ENCODE peak calls at places on chromosome 22, in six cellular contexts. One of them, this sample, is unnamed.

GRCh38 chr22:44341431-44342346 is 28.9 kb upstream of the SHISAL1 start:
- DNase-seq in spleen: no peak
- DNase-seq in GM23338: no peak
- DNase-seq in HCT116: no peak
- DNase-seq in H1: no peak
- DNase-seq in HepG2: no peak
- DNase-seq in this sample: no peak

GRCh38 chr22:25972397-25972796 is 196.9 kb upstream of the SEZ6L start:
- DNase-seq in spleen: no peak
- DNase-seq in GM23338: peak
- DNase-seq in HCT116: no peak
- DNase-seq in H1: no peak
- DNase-seq in HepG2: no peak
- DNase-seq in this sample: no peak

GRCh38 chr22:27554106-27554814 is 247.3 kb downstream of the MN1 start:
- DNase-seq in spleen: no peak
- DNase-seq in GM23338: no peak
- DNase-seq in HCT116: no peak
- DNase-seq in H1: no peak
- DNase-seq in HepG2: no peak
- DNase-seq in this sample: no peak

GRCh38 chr22:44597616-44598015 is 99.6 kb upstream of the RTL6 start:
- DNase-seq in spleen: no peak
- DNase-seq in GM23338: peak
- DNase-seq in HCT116: no peak
- DNase-seq in H1: no peak
- DNase-seq in HepG2: no peak
- DNase-seq in this sample: no peak

GRCh38 chr22:20437253-20438065 is at the start of gene SCARF2:
- DNase-seq in spleen: peak
- DNase-seq in GM23338: peak
- DNase-seq in HCT116: no peak
- DNase-seq in H1: peak
- DNase-seq in HepG2: no peak
- DNase-seq in this sample: no peak

GRCh38 chr22:46612904-46613605 is 7.1 kb upstream of the GRAMD4 start:
- DNase-seq in spleen: peak
- DNase-seq in GM23338: no peak
- DNase-seq in HCT116: no peak
- DNase-seq in H1: no peak
- DNase-seq in HepG2: peak
- DNase-seq in this sample: no peak

GRCh38 chr22:36325163-36326031 is 62.4 kb downstream of the MYH9 start:
- DNase-seq in spleen: no peak
- DNase-seq in GM23338: no peak
- DNase-seq in HCT116: no peak
- DNase-seq in H1: no peak
- DNase-seq in HepG2: no peak
- DNase-seq in this sample: peak

GRCh38 chr22:38802671-38803121 is 8.8 kb upstream of the DNAL4 start:
- DNase-seq in spleen: no peak
- DNase-seq in GM23338: peak
- DNase-seq in HCT116: peak
- DNase-seq in H1: peak
- DNase-seq in HepG2: peak
- DNase-seq in this sample: peak

GRCh38 chr22:41191467-41191866 is 13.6 kb upstream of the L3MBTL2 start:
- DNase-seq in spleen: no peak
- DNase-seq in GM23338: no peak
- DNase-seq in HCT116: no peak
- DNase-seq in H1: no peak
- DNase-seq in HepG2: peak
- DNase-seq in this sample: peak

GRCh38 chr22:42343551-42344081 is 73.2 kb upstream of the TCF20 start:
- DNase-seq in spleen: no peak
- DNase-seq in GM23338: peak
- DNase-seq in HCT116: no peak
- DNase-seq in H1: no peak
- DNase-seq in HepG2: no peak
- DNase-seq in this sample: no peak

GRCh38 chr22:26737262-26737661 is 79.9 kb downstream of the MIAT start:
- DNase-seq in spleen: no peak
- DNase-seq in GM23338: no peak
- DNase-seq in HCT116: no peak
- DNase-seq in H1: no peak
- DNase-seq in HepG2: no peak
- DNase-seq in this sample: no peak

GRCh38 chr22:20153945-20154344 is 3.1 kb upstream of the CCDC188 start:
- DNase-seq in spleen: no peak
- DNase-seq in GM23338: peak
- DNase-seq in HCT116: no peak
- DNase-seq in H1: no peak
- DNase-seq in HepG2: no peak
- DNase-seq in this sample: no peak

GRCh38 chr22:45400046-45400445 is 13.4 kb downstream of the SMC1B start:
- DNase-seq in spleen: no peak
- DNase-seq in GM23338: no peak
- DNase-seq in HCT116: no peak
- DNase-seq in H1: no peak
- DNase-seq in HepG2: no peak
- DNase-seq in this sample: no peak

GRCh38 chr22:35470903-35471321 is 69.7 kb upstream of the RASD2 start:
- DNase-seq in spleen: no peak
- DNase-seq in GM23338: peak
- DNase-seq in HCT116: peak
- DNase-seq in H1: no peak
- DNase-seq in HepG2: peak
- DNase-seq in this sample: no peak

GRCh38 chr22:44889233-44889878 is 120.4 kb downstream of the PHF21B start:
- DNase-seq in spleen: peak
- DNase-seq in GM23338: peak
- DNase-seq in HCT116: no peak
- DNase-seq in H1: no peak
- DNase-seq in HepG2: no peak
- DNase-seq in this sample: peak

GRCh38 chr22:23283591-23284503 is 103.5 kb downstream of the BCR start:
- DNase-seq in spleen: no peak
- DNase-seq in GM23338: no peak
- DNase-seq in HCT116: no peak
- DNase-seq in H1: no peak
- DNase-seq in HepG2: peak
- DNase-seq in this sample: no peak
- TF ChIP-seq POLR2AphosphoS5 in spleen: no peak
- TF ChIP-seq POLR2AphosphoS5 in GM23338: no peak
- TF ChIP-seq POLR2AphosphoS5 in HCT116: no peak
- TF ChIP-seq POLR2AphosphoS5 in H1: no peak
- TF ChIP-seq POLR2AphosphoS5 in HepG2: no peak
- TF ChIP-seq POLR2AphosphoS5 in this sample: no peak

GRCh38 chr22:17999851-18000250 is 24.5 kb downstream of the MICAL3 start:
- DNase-seq in spleen: no peak
- DNase-seq in GM23338: no peak
- DNase-seq in HCT116: no peak
- DNase-seq in H1: no peak
- DNase-seq in HepG2: no peak
- DNase-seq in this sample: no peak
- H3K27ac ChIP-seq in spleen: peak
- H3K27ac ChIP-seq in GM23338: no peak
- H3K27ac ChIP-seq in HCT116: no peak
- H3K27ac ChIP-seq in H1: no peak
- H3K27ac ChIP-seq in HepG2: no peak
- H3K27ac ChIP-seq in this sample: no peak

GRCh38 chr22:30423296-30423958 is 2.1 kb upstream of the MTFP1 start:
- DNase-seq in spleen: peak
- DNase-seq in GM23338: peak
- DNase-seq in HCT116: no peak
- DNase-seq in H1: no peak
- DNase-seq in HepG2: no peak
- DNase-seq in this sample: peak
- TF ChIP-seq POLR2AphosphoS5 in spleen: no peak
- TF ChIP-seq POLR2AphosphoS5 in GM23338: peak
- TF ChIP-seq POLR2AphosphoS5 in HCT116: no peak
- TF ChIP-seq POLR2AphosphoS5 in H1: peak
- TF ChIP-seq POLR2AphosphoS5 in HepG2: peak
- TF ChIP-seq POLR2AphosphoS5 in this sample: no peak

GRCh38 chr22:49566693-49567092 is 261.0 kb downstream of the BRD1 start:
- DNase-seq in spleen: peak
- DNase-seq in GM23338: no peak
- DNase-seq in HCT116: no peak
- DNase-seq in H1: peak
- DNase-seq in HepG2: no peak
- DNase-seq in this sample: peak
- H3K27ac ChIP-seq in spleen: no peak
- H3K27ac ChIP-seq in GM23338: no peak
- H3K27ac ChIP-seq in HCT116: no peak
- H3K27ac ChIP-seq in H1: no peak
- H3K27ac ChIP-seq in HepG2: no peak
- H3K27ac ChIP-seq in this sample: no peak

DNA sequence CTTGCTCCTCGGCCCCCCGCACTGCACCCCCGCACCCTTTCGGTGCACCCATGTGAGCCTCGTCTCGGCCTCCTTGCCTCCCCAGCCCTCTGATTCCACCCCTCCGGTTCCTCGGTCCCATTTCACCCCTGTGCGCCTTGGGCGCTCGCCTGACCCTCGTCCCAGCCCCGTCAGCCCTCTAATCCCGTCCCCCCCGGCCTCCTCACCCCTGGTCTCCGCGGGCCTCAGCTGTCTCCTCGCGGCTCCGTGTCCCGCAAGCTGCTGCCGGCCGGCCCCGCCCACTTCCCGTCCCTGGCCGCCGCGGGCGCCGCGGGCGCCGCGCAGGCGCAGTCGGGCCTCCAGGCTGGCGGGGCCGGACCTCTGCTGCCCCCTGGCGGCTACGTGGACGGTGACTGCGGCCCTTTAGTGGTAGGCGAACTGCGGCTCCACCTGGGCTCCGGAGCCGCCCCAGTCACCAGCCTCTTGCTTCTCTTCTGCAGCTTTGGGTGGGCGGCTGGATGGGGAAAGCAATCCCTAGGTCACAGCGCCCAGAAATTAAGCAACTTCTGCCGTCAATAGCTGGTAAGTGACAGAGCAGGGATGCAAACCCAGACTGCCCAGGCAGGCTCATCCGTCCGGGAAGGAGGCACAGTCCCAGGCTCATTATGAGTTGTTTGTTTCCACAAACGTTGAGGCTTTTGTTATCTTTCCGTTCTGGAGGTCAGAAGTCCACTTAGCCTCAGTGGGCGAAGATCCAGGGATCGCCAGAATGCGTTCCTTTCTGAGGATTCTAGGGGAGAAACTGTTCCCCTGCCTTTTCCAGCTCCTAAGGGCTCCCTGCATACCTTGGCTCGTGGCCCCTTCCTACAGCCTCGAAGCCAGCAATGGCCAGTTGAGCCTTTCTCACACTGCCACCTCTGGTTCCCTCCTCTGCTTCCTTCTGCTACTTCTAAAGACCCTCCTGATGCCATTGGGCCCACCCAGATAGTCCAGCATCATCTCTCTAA is at the start of gene PPM1F:
- DNase-seq in spleen: peak
- DNase-seq in GM23338: peak
- DNase-seq in HCT116: no peak
- DNase-seq in H1: peak
- DNase-seq in HepG2: peak
- DNase-seq in this sample: peak
- TF ChIP-seq POLR2AphosphoS5 in spleen: peak
- TF ChIP-seq POLR2AphosphoS5 in GM23338: peak
- TF ChIP-seq POLR2AphosphoS5 in HCT116: peak
- TF ChIP-seq POLR2AphosphoS5 in H1: no peak
- TF ChIP-seq POLR2AphosphoS5 in HepG2: peak
- TF ChIP-seq POLR2AphosphoS5 in this sample: no peak

GRCh38 chr22:31603081-31603525 is 58.9 kb downstream of the PISD start:
- DNase-seq in spleen: no peak
- DNase-seq in GM23338: no peak
- DNase-seq in HCT116: no peak
- DNase-seq in H1: no peak
- DNase-seq in HepG2: no peak
- DNase-seq in this sample: no peak
- H3K27ac ChIP-seq in spleen: no peak
- H3K27ac ChIP-seq in GM23338: no peak
- H3K27ac ChIP-seq in HCT116: no peak
- H3K27ac ChIP-seq in H1: no peak
- H3K27ac ChIP-seq in HepG2: no peak
- H3K27ac ChIP-seq in this sample: no peak

GRCh38 chr22:24592144-24592845 is 578 bp downstream of the LRRC75B start:
- DNase-seq in spleen: no peak
- DNase-seq in GM23338: peak
- DNase-seq in HCT116: no peak
- DNase-seq in H1: peak
- DNase-seq in HepG2: no peak
- DNase-seq in this sample: no peak

GRCh38 chr22:24593810-24594568 is 1.1 kb upstream of the LRRC75B start:
- DNase-seq in spleen: no peak
- DNase-seq in GM23338: no peak
- DNase-seq in HCT116: no peak
- DNase-seq in H1: peak
- DNase-seq in HepG2: peak
- DNase-seq in this sample: peak

GRCh38 chr22:24594569-24595120 is 1.8 kb upstream of the LRRC75B start:
- DNase-seq in spleen: no peak
- DNase-seq in GM23338: no peak
- DNase-seq in HCT116: no peak
- DNase-seq in H1: no peak
- DNase-seq in HepG2: no peak
- DNase-seq in this sample: peak

GRCh38 chr22:24591286-24591830 is 1.5 kb downstream of the LRRC75B start:
- DNase-seq in spleen: no peak
- DNase-seq in GM23338: no peak
- DNase-seq in HCT116: no peak
- DNase-seq in H1: no peak
- DNase-seq in HepG2: no peak
- DNase-seq in this sample: no peak

DNA sequence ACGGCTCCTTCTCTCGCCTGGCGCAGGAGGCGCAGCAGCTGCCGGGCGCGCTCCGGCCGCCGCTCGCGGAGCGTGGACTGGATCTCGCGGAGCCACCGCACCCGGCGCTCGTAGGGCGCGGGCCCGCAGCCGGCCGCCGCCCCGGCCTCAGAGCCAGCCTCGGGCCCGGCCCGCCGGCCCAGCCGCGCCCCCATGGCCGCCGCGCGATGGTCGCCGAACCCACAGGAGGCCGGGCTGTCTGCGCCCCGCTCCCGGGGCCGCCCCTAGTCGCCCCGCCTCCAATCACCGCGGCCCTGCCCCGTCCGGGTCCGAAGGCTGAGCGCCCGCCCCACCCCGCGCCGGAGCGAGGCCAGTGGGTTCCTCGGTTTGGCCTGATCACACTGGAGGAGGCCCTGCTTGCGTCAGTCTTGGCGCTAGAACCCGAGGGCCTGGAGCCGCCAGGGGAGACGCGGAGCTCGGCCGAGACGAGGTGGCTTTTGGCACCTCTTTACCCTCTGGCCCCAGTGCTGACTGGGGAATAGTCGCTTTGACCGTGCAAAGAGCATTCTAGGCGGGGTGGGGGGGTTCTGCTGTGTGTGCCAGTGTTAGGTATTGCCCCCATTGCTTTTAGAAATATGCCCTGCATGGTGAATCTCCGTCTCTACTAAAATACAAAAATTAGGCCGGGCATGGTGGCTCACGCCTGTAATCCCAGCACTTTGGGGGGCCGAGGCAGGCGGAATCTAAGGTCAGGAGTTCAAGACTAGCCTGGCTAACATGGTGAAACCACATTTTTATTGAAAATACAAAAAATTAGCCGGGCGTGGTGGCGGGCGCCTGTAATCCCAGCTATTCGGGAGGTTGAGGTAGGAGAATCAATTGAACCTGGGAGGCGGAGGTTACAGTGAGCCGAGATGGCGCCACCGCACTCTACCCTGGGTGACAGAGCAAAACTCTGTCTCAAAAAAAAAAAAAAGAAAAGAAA is at the start of gene LRRC75B:
- DNase-seq in spleen: peak
- DNase-seq in GM23338: peak
- DNase-seq in HCT116: peak
- DNase-seq in H1: peak
- DNase-seq in HepG2: peak
- DNase-seq in this sample: peak
- TF ChIP-seq POLR2AphosphoS5 in spleen: peak
- TF ChIP-seq POLR2AphosphoS5 in GM23338: peak
- TF ChIP-seq POLR2AphosphoS5 in HCT116: peak
- TF ChIP-seq POLR2AphosphoS5 in H1: peak
- TF ChIP-seq POLR2AphosphoS5 in HepG2: peak
- TF ChIP-seq POLR2AphosphoS5 in this sample: peak